ENCODE peak calls at places on chromosomes 6 and 20, in eight cellular contexts. S is H9; L is GM12865; M is GM03348; B is effector memory CD4-positive, alpha-beta T cell; U is colonic mucosa; Q is HFFc6; J is NCI-H748 treated with DMSO at 0.1 percent for 48 hours. T is an unnamed sample.

GRCh38 chr20:19701449-19701848 is 56.6 kb upstream of the RIN2 start:
- DNase-seq in U (no peak), Q (no peak), J (no peak), B (no peak), L (no peak), M (no peak), S (no peak), T (no peak)

GRCh38 chr20:45354423-45355208 is 6.4 kb upstream of the SDC4 start:
- DNase-seq in Q (no peak), J (no peak), U (no peak), B (no peak), L (no peak), M (no peak), S (no peak), T (no peak)

GRCh38 chr20:37379967-37380828 is 34.3 kb downstream of the SRC start:
- DNase-seq in B (no peak), S (no peak), U (peak), L (no peak), J (peak), Q (peak), M (no peak), T (peak)

GRCh38 chr6:155270566-155271091 is 6.8 kb downstream of the CLDN20 start:
- DNase-seq in S (no peak), L (no peak), Q (no peak), M (no peak), J (no peak), B (no peak), U (no peak), T (no peak)

GRCh38 chr6:41970436-41970846 is 28.8 kb upstream of the CCND3 start:
- DNase-seq in B (no peak), S (no peak), J (no peak), U (no peak), L (no peak), M (peak), Q (peak), T (no peak)

GRCh38 chr6:19597809-19598320 is 239.3 kb upstream of the ID4 start:
- DNase-seq in M (no peak), S (no peak), J (no peak), U (no peak), Q (no peak), L (no peak), B (no peak), T (no peak)

GRCh38 chr6:112014483-112014882 is 39.4 kb upstream of the CCN6 start:
- DNase-seq in Q (peak), S (no peak), U (no peak), L (no peak), J (no peak), B (no peak), M (peak), T (no peak)

GRCh38 chr6:136639671-136640070 is 89.4 kb upstream of the MAP7 start:
- DNase-seq in S (no peak), U (no peak), M (no peak), J (no peak), B (no peak), Q (no peak), L (no peak), T (no peak)

GRCh38 chr6:106820412-106820852 is 154.1 kb downstream of the CD24 start:
- DNase-seq in S (no peak), M (no peak), L (no peak), B (no peak), U (no peak), Q (no peak), J (no peak), T (no peak)

GRCh38 chr6:119890470-119890869 is 540.9 kb upstream of the MAN1A1 start:
- DNase-seq in M (no peak), J (no peak), Q (no peak), B (no peak), S (no peak), U (no peak), L (peak), T (no peak)

GRCh38 chr6:34547921-34548644 is 8.0 kb downstream of the SPDEF start:
- DNase-seq in U (peak), L (no peak), S (no peak), J (no peak), B (no peak), Q (no peak), M (no peak), T (no peak)

GRCh38 chr6:158109744-158110143 is 58.3 kb downstream of the SERAC1 start:
- DNase-seq in B (no peak), L (no peak), J (no peak), Q (no peak), S (no peak), U (no peak), M (no peak), T (no peak)

GRCh38 chr6:38897507-38897906 is 151.1 kb upstream of the GLP1R start:
- DNase-seq in Q (no peak), J (no peak), S (no peak), B (no peak), L (no peak), M (no peak), U (no peak), T (peak)

GRCh38 chr6:25360611-25361010 is 81.4 kb downstream of the CARMIL1 start:
- DNase-seq in M (peak), S (no peak), U (no peak), Q (peak), J (no peak), L (no peak), B (no peak), T (no peak)

GRCh38 chr20:10067305-10067704 is 32.5 kb downstream of the ANKEF1 start:
- DNase-seq in Q (no peak), U (no peak), L (no peak), B (no peak), M (no peak), J (no peak), S (no peak), T (no peak)

GRCh38 chr20:54984104-54984448 is 508.7 kb downstream of the DOK5 start:
- DNase-seq in L (no peak), Q (no peak), U (no peak), J (no peak), S (no peak), M (no peak), B (no peak), T (no peak)

GRCh38 chr6:139713416-139713815 is 339.0 kb upstream of the CITED2 start:
- DNase-seq in L (no peak), U (no peak), Q (no peak), J (no peak), B (no peak), S (no peak), M (no peak), T (no peak)

GRCh38 chr20:38321959-38322598 is 18.1 kb downstream of the BPI start:
- DNase-seq in M (peak), L (peak), Q (peak), B (no peak), U (no peak), J (no peak), S (peak), T (peak)

GRCh38 chr6:32074996-32075532 is 34.1 kb downstream of the TNXB start:
- DNase-seq in S (no peak), Q (peak), M (peak), L (no peak), U (no peak), B (no peak), J (no peak), T (peak)

GRCh38 chr6:2738373-2738979 is 12.2 kb downstream of the MYLK4 start:
- DNase-seq in S (peak), M (peak), L (peak), B (peak), U (peak), J (peak), Q (peak), T (peak)

GRCh38 chr6:49514571-49515484 is 15.1 kb downstream of the GLYATL3 start:
- DNase-seq in L (no peak), Q (no peak), J (no peak), B (no peak), S (no peak), M (no peak), U (no peak), T (no peak)

GRCh38 chr20:1164871-1165270 is 19.9 kb downstream of the TMEM74B start:
- DNase-seq in J (no peak), M (no peak), U (no peak), S (no peak), L (no peak), B (no peak), Q (no peak), T (no peak)

GRCh38 chr6:168035661-168036616 is 38.5 kb downstream of the KIF25 start:
- DNase-seq in J (peak), B (no peak), L (no peak), Q (peak), S (no peak), M (no peak), U (peak), T (peak)

GRCh38 chr20:62362991-62363919 is 3.9 kb downstream of the LAMA5 start:
- DNase-seq in J (no peak), Q (no peak), S (peak), B (no peak), U (no peak), M (no peak), L (no peak), T (peak)

GRCh38 chr20:47719625-47720024 is 65.7 kb downstream of the SULF2 start:
- DNase-seq in S (no peak), J (no peak), L (no peak), U (no peak), M (no peak), Q (no peak), B (no peak), T (no peak)

GRCh38 chr6:165968409-165968807 is 199.2 kb downstream of the TBXT start:
- DNase-seq in L (no peak), M (no peak), B (no peak), J (no peak), Q (no peak), S (no peak), U (no peak), T (no peak)

GRCh38 chr20:44780226-44780625 is 30.1 kb downstream of the RIMS4 start:
- DNase-seq in J (no peak), U (no peak), S (peak), Q (peak), M (peak), B (no peak), L (peak), T (peak)

GRCh38 chr6:127069659-127070279 is 48.7 kb upstream of the RSPO3 start:
- DNase-seq in B (no peak), M (peak), L (peak), Q (peak), S (no peak), U (no peak), J (peak), T (peak)

GRCh38 chr6:157993076-157993475 is 11.4 kb downstream of the SYNJ2 start:
- DNase-seq in S (no peak), B (no peak), Q (no peak), J (no peak), L (no peak), M (no peak), U (no peak), T (no peak)

GRCh38 chr6:14274552-14275492 is 157.2 kb downstream of the CD83 start:
- DNase-seq in J (no peak), S (peak), L (no peak), U (no peak), Q (no peak), B (no peak), M (no peak), T (no peak)

GRCh38 chr6:25315194-25315593 is 36.0 kb downstream of the CARMIL1 start:
- DNase-seq in M (no peak), U (no peak), J (no peak), L (no peak), S (no peak), B (no peak), Q (no peak), T (peak)

GRCh38 chr6:84018453-84019061 is 15.0 kb upstream of the MRAP2 start:
- DNase-seq in U (no peak), Q (no peak), S (peak), J (no peak), M (no peak), B (no peak), L (no peak), T (no peak)

GRCh38 chr6:65637289-65638046 is 69.6 kb downstream of the EYS start:
- DNase-seq in J (no peak), M (no peak), L (no peak), B (no peak), U (no peak), Q (no peak), S (no peak), T (no peak)

GRCh38 chr6:85394853-85395538 is 54.9 kb upstream of the NT5E start:
- DNase-seq in J (no peak), L (no peak), B (no peak), S (no peak), U (no peak), M (peak), Q (no peak), T (no peak)

GRCh38 chr6:100592929-100593328 is 128.2 kb upstream of the SIM1 start:
- DNase-seq in S (no peak), B (no peak), U (no peak), M (no peak), Q (no peak), J (peak), L (no peak), T (no peak)

GRCh38 chr20:48906221-48906877 is 15.2 kb upstream of the ARFGEF2 start:
- DNase-seq in L (no peak), U (no peak), S (no peak), J (no peak), B (no peak), M (no peak), Q (no peak), T (no peak)

GRCh38 chr20:49775229-49775693 is 37.4 kb upstream of the SLC9A8 start:
- DNase-seq in S (peak), U (peak), B (no peak), J (no peak), L (no peak), M (peak), Q (no peak), T (no peak)